ENCODE peak calls at places on chromosome 18, in eight cellular contexts. I is effector memory CD4-positive, alpha-beta T cell; W is PC-3; O is ovary; B is heart left ventricle; T is body of pancreas; R is colonic mucosa; E is gastrocnemius medialis. G is an unnamed sample.
A peak's percentile ranks its signal among the peaks of the same experiment; 100 is the strongest.

GRCh38 chr18:5294113-5294617 is 1.4 kb downstream of the ZBTB14 start:
- DNase-seq in I (no peak), W (no peak), O (no peak), B (no peak), T (peak; percentile 83), R (peak; percentile 76), E (peak; percentile 40), G (peak; percentile 2)

GRCh38 chr18:44798433-44799048 is 117.9 kb downstream of the SETBP1 start:
- DNase-seq in I (no peak), W (no peak), O (no peak), B (no peak), T (peak; percentile 78), R (no peak), E (no peak), G (no peak)

GRCh38 chr18:24613887-24614286 is 153.4 kb downstream of the HRH4 start:
- DNase-seq in I (no peak), W (no peak), O (no peak), B (no peak), T (no peak), R (no peak), E (no peak), G (no peak)

GRCh38 chr18:23498877-23499570 is 4.3 kb upstream of the RMC1 start:
- DNase-seq in I (peak; percentile 38), W (peak; percentile 68), O (peak; percentile 73), B (no peak), T (peak; percentile 78), R (peak; percentile 70), E (peak; percentile 51), G (peak; percentile 58)

GRCh38 chr18:72768681-72769229 is 99.0 kb downstream of the NETO1 start:
- DNase-seq in I (no peak), W (no peak), O (no peak), B (no peak), T (no peak), R (no peak), E (no peak), G (no peak)

GRCh38 chr18:73615506-73615905 is 532.1 kb downstream of the FBXO15 start:
- DNase-seq in I (no peak), W (peak; percentile 19), O (no peak), B (no peak), T (no peak), R (no peak), E (no peak), G (no peak)

GRCh38 chr18:48186084-48186798 is 222.9 kb downstream of the ZBTB7C start:
- DNase-seq in I (no peak), W (no peak), O (peak; percentile 42), B (no peak), T (no peak), R (peak; percentile 16), E (no peak), G (no peak)

GRCh38 chr18:76588591-76589303 is 93.7 kb upstream of the ZNF516 start:
- DNase-seq in I (no peak), W (no peak), O (no peak), B (no peak), T (no peak), R (no peak), E (no peak), G (no peak)

GRCh38 chr18:3132700-3133099 is 87.1 kb downstream of the MYOM1 start:
- DNase-seq in I (no peak), W (no peak), O (no peak), B (no peak), T (no peak), R (no peak), E (no peak), G (no peak)

GRCh38 chr18:48514786-48515185 is 24.0 kb upstream of the CTIF start:
- DNase-seq in I (no peak), W (no peak), O (no peak), B (no peak), T (no peak), R (no peak), E (no peak), G (no peak)

GRCh38 chr18:36809590-36810381 is 19.0 kb downstream of the TPGS2 start:
- DNase-seq in I (no peak), W (peak; percentile 59), O (peak; percentile 30), B (no peak), T (peak; percentile 56), R (no peak), E (peak; percentile 28), G (peak; percentile 20)

GRCh38 chr18:35497006-35497333 is 790 bp downstream of the INO80C start:
- DNase-seq in I (no peak), W (no peak), O (peak; percentile 34), B (no peak), T (peak; percentile 50), R (peak; percentile 46), E (no peak), G (no peak)

GRCh38 chr18:12251311-12251710 is 2.9 kb upstream of the CIDEA start:
- DNase-seq in I (no peak), W (no peak), O (no peak), B (no peak), T (no peak), R (no peak), E (no peak), G (no peak)

DNA sequence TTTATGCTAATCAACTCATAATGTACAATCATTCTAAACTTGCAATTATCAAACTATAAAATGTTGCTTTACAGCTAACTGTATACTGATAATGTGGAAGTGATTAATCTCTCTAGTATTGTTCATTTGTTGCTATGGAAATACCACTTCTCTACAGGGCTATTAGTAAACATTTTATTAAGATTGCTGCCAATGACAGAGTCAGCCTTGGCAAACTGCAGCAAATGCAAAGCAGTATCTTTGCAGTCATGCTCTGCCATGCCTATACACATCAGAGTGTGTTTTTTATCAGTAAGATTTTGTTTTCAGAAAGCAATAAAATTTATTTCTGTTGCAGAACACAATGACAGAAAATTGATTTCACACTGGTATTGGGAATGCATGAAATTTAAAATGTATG is 1201.8 kb upstream of the CDH2 start:
- DNase-seq in I (no peak), W (peak; percentile 45), O (no peak), B (no peak), T (no peak), R (no peak), E (no peak), G (no peak)
- H3K27ac ChIP-seq in I (no peak overlapping the region), W (no peak overlapping the region), O (no peak overlapping the region), B (no peak overlapping the region), T (no peak overlapping the region), R (no peak overlapping the region), E (no peak overlapping the region), G (no peak overlapping the region)

GRCh38 chr18:10951631-10952544 is 197.5 kb downstream of the PIEZO2 start:
- DNase-seq in I (no peak), W (no peak), O (no peak), B (no peak), T (no peak), R (no peak), E (no peak), G (no peak)

GRCh38 chr18:10950876-10951630 is 198.3 kb downstream of the PIEZO2 start:
- DNase-seq in I (no peak), W (no peak), O (no peak), B (no peak), T (peak; percentile 52), R (no peak), E (no peak), G (no peak)

GRCh38 chr18:10949655-10950054 is 199.7 kb downstream of the PIEZO2 start:
- DNase-seq in I (no peak), W (no peak), O (no peak), B (no peak), T (no peak), R (no peak), E (no peak), G (no peak)

GRCh38 chr18:10950080-10950875 is 199.1 kb downstream of the PIEZO2 start:
- DNase-seq in I (no peak), W (no peak), O (no peak), B (no peak), T (no peak), R (no peak), E (no peak), G (no peak)

GRCh38 chr18:10953672-10954071 is 195.7 kb downstream of the PIEZO2 start:
- DNase-seq in I (no peak), W (no peak), O (no peak), B (no peak), T (no peak), R (no peak), E (no peak), G (no peak)
- H3K4me1 ChIP-seq in I (no peaks in the 10 kb centered on the region), W (no peaks in the 10 kb centered on the region), O (no peaks in the 10 kb centered on the region), B (no peaks in the 10 kb centered on the region), T (peaks cover 14% of the 10 kb centered on the region), R (no peaks in the 10 kb centered on the region), E (no peaks in the 10 kb centered on the region), G (no peaks in the 10 kb centered on the region)

DNA sequence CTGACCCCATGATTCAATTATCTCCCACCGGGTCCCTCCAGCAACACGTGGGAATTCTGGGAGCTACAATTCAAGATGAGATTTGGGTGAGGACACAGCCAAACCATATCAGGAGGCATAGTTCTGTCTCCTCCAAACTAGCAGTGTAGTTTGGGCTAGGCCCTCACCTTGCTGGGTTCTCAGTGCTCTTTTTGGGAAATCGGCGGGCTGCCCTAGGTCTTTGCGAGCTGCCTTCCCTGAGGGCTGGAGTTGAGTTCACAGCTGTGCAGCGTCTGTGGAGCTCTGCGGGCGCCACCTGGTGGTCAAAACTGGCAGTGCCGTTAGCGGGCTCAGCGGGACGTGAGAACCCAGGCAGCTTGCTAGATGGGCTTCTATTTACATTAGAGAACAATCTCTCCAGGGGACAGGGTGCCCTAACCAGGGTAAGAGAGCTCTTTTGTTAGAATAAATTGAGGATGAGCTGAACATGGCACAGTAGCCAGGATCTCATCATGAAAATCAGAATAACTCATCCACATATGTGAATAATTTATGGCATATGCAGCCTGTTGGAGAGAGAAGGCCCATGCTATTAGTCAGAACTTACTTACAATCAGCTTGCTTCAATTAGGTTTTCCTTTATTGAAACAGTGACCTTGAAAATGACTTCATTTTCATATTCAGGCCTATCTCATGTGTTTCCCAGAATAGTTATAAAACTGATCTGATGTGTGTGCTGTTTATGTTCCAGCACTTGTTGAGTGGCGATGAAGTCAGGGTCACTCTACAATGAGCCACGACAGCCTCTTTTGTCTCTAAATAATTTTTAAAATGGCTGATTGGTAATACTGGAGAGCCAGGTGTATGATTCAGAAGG is 27.4 kb upstream of the YES1 start:
- DNase-seq in I (peak; percentile 62), W (peak; percentile 93), O (peak; percentile 88), B (peak; percentile 91), T (peak; percentile 89), R (peak; percentile 90), E (peak; percentile 65), G (peak; percentile 94)
- H3K27me3 ChIP-seq in I (no peaks in the 10 kb centered on the region), W (no peaks in the 10 kb centered on the region), O (no peaks in the 10 kb centered on the region), B (no peaks in the 10 kb centered on the region), T (no peaks in the 10 kb centered on the region), R (no peaks in the 10 kb centered on the region), E (no peaks in the 10 kb centered on the region), G (no peaks in the 10 kb centered on the region)

GRCh38 chr18:7873316-7873715 is 306.2 kb downstream of the PTPRM start:
- DNase-seq in I (no peak), W (no peak), O (no peak), B (no peak), T (no peak), R (no peak), E (no peak), G (no peak)

GRCh38 chr18:7878265-7879173 is 311.4 kb downstream of the PTPRM start:
- DNase-seq in I (no peak), W (peak; percentile 91), O (no peak), B (no peak), T (no peak), R (no peak), E (no peak), G (no peak)

GRCh38 chr18:7879717-7880116 is 312.6 kb downstream of the PTPRM start:
- DNase-seq in I (no peak), W (peak; percentile 45), O (no peak), B (no peak), T (no peak), R (no peak), E (no peak), G (no peak)

GRCh38 chr18:7876354-7876753 is 309.2 kb downstream of the PTPRM start:
- DNase-seq in I (no peak), W (no peak), O (no peak), B (no peak), T (no peak), R (no peak), E (no peak), G (peak; percentile 3)

GRCh38 chr18:7877609-7878008 is 310.5 kb downstream of the PTPRM start:
- DNase-seq in I (no peak), W (peak; percentile 91), O (no peak), B (no peak), T (no peak), R (no peak), E (no peak), G (no peak)
- H3K27ac ChIP-seq in I (no peak overlapping the region), W (peak overlapping the region; percentile 97), O (no peak overlapping the region), B (no peak overlapping the region), T (peak overlapping the region; percentile 36), R (no peak overlapping the region), E (peak overlapping the region; percentile 48), G (no peak overlapping the region)

G was measured in SJCRH30.